ENCODE peak calls at places on chromosome 19, in seven cellular contexts. One of them, this sample, is unnamed.

GRCh38 chr19:56837492-56837891 is 3.0 kb downstream of the PEG3 start:
- DNase-seq in neural progenitor cell: no peak
- DNase-seq in ovary: peak; percentile 83
- DNase-seq in H9: no peak
- DNase-seq in AG04450: no peak
- DNase-seq in upper lobe of right lung: peak; percentile 82
- DNase-seq in tibial nerve: peak; percentile 45
- DNase-seq in this sample: no peak

GRCh38 chr19:18850560-18851375 is 19.0 kb downstream of the UPF1 start:
- DNase-seq in neural progenitor cell: no peak
- DNase-seq in ovary: peak; percentile 68
- DNase-seq in H9: no peak
- DNase-seq in AG04450: no peak
- DNase-seq in upper lobe of right lung: peak; percentile 58
- DNase-seq in tibial nerve: no peak
- DNase-seq in this sample: no peak

GRCh38 chr19:55447421-55448174 is 4.5 kb upstream of the SHISA7 start:
- DNase-seq in neural progenitor cell: peak; percentile 68
- DNase-seq in ovary: no peak
- DNase-seq in H9: no peak
- DNase-seq in AG04450: no peak
- DNase-seq in upper lobe of right lung: no peak
- DNase-seq in tibial nerve: no peak
- DNase-seq in this sample: no peak

GRCh38 chr19:10858204-10858828 is 10.1 kb downstream of the C19orf38 start:
- DNase-seq in neural progenitor cell: peak; percentile 72
- DNase-seq in ovary: no peak
- DNase-seq in H9: no peak
- DNase-seq in AG04450: no peak
- DNase-seq in upper lobe of right lung: no peak
- DNase-seq in tibial nerve: no peak
- DNase-seq in this sample: no peak

GRCh38 chr19:52520013-52520412 is 7.5 kb upstream of the ZNF808 start:
- DNase-seq in neural progenitor cell: peak; percentile 34
- DNase-seq in ovary: no peak
- DNase-seq in H9: peak; percentile 36
- DNase-seq in AG04450: no peak
- DNase-seq in upper lobe of right lung: no peak
- DNase-seq in tibial nerve: no peak
- DNase-seq in this sample: no peak

GRCh38 chr19:31340059-31341025 is 8.9 kb downstream of the TSHZ3 start:
- DNase-seq in neural progenitor cell: no peak
- DNase-seq in ovary: no peak
- DNase-seq in H9: peak; percentile 27
- DNase-seq in AG04450: no peak
- DNase-seq in upper lobe of right lung: no peak
- DNase-seq in tibial nerve: no peak
- DNase-seq in this sample: peak; percentile 8

GRCh38 chr19:9996541-9996940 is 13.8 kb downstream of the COL5A3 start:
- DNase-seq in neural progenitor cell: no peak
- DNase-seq in ovary: no peak
- DNase-seq in H9: no peak
- DNase-seq in AG04450: no peak
- DNase-seq in upper lobe of right lung: no peak
- DNase-seq in tibial nerve: no peak
- DNase-seq in this sample: no peak

GRCh38 chr19:10552596-10553053 is 8.9 kb downstream of the ATG4D start:
- DNase-seq in neural progenitor cell: no peak
- DNase-seq in ovary: no peak
- DNase-seq in H9: peak; percentile 85
- DNase-seq in AG04450: no peak
- DNase-seq in upper lobe of right lung: no peak
- DNase-seq in tibial nerve: no peak
- DNase-seq in this sample: no peak

GRCh38 chr19:35476149-35476548 is 14.1 kb downstream of the KRTDAP start:
- DNase-seq in neural progenitor cell: peak; percentile 35
- DNase-seq in ovary: no peak
- DNase-seq in H9: peak; percentile 62
- DNase-seq in AG04450: no peak
- DNase-seq in upper lobe of right lung: no peak
- DNase-seq in tibial nerve: no peak
- DNase-seq in this sample: no peak

GRCh38 chr19:45505151-45505995 is 1.9 kb upstream of the VASP start:
- DNase-seq in neural progenitor cell: no peak
- DNase-seq in ovary: no peak
- DNase-seq in H9: no peak
- DNase-seq in AG04450: no peak
- DNase-seq in upper lobe of right lung: no peak
- DNase-seq in tibial nerve: no peak
- DNase-seq in this sample: no peak

GRCh38 chr19:40283414-40284250 is 1.5 kb downstream of the AKT2 start:
- DNase-seq in neural progenitor cell: no peak
- DNase-seq in ovary: peak; percentile 44
- DNase-seq in H9: no peak
- DNase-seq in AG04450: no peak
- DNase-seq in upper lobe of right lung: no peak
- DNase-seq in tibial nerve: no peak
- DNase-seq in this sample: no peak

GRCh38 chr19:38733493-38734175 is 10.6 kb downstream of the CAPN12 start:
- DNase-seq in neural progenitor cell: no peak
- DNase-seq in ovary: peak; percentile 46
- DNase-seq in H9: peak; percentile 30
- DNase-seq in AG04450: no peak
- DNase-seq in upper lobe of right lung: peak; percentile 65
- DNase-seq in tibial nerve: no peak
- DNase-seq in this sample: no peak

GRCh38 chr19:27846944-27847343 is 1366.0 kb downstream of the UQCRFS1 start:
- DNase-seq in neural progenitor cell: no peak
- DNase-seq in ovary: no peak
- DNase-seq in H9: no peak
- DNase-seq in AG04450: no peak
- DNase-seq in upper lobe of right lung: no peak
- DNase-seq in tibial nerve: no peak
- DNase-seq in this sample: no peak
- H3K27ac ChIP-seq in neural progenitor cell: no peak overlapping the region
- H3K27ac ChIP-seq in ovary: no peak overlapping the region
- H3K27ac ChIP-seq in H9: no peak overlapping the region
- H3K27ac ChIP-seq in AG04450: no peak overlapping the region
- H3K27ac ChIP-seq in upper lobe of right lung: no peak overlapping the region
- H3K27ac ChIP-seq in tibial nerve: no peak overlapping the region
- H3K27ac ChIP-seq in this sample: no peak overlapping the region

GRCh38 chr19:43913383-43913782 is 21.7 kb downstream of the ZNF45 start:
- DNase-seq in neural progenitor cell: no peak
- DNase-seq in ovary: no peak
- DNase-seq in H9: no peak
- DNase-seq in AG04450: no peak
- DNase-seq in upper lobe of right lung: no peak
- DNase-seq in tibial nerve: no peak
- DNase-seq in this sample: no peak
- H3K9me3 ChIP-seq in neural progenitor cell: peaks cover 43% of the 10 kb centered on the region
- H3K9me3 ChIP-seq in ovary: peaks cover 58% of the 10 kb centered on the region
- H3K9me3 ChIP-seq in H9: peaks cover 71% of the 10 kb centered on the region
- H3K9me3 ChIP-seq in AG04450: peaks cover 27% of the 10 kb centered on the region
- H3K9me3 ChIP-seq in upper lobe of right lung: peaks cover 88% of the 10 kb centered on the region
- H3K9me3 ChIP-seq in tibial nerve: no peaks in the 10 kb centered on the region
- H3K9me3 ChIP-seq in this sample: peaks cover 100% of the 10 kb centered on the region

DNA sequence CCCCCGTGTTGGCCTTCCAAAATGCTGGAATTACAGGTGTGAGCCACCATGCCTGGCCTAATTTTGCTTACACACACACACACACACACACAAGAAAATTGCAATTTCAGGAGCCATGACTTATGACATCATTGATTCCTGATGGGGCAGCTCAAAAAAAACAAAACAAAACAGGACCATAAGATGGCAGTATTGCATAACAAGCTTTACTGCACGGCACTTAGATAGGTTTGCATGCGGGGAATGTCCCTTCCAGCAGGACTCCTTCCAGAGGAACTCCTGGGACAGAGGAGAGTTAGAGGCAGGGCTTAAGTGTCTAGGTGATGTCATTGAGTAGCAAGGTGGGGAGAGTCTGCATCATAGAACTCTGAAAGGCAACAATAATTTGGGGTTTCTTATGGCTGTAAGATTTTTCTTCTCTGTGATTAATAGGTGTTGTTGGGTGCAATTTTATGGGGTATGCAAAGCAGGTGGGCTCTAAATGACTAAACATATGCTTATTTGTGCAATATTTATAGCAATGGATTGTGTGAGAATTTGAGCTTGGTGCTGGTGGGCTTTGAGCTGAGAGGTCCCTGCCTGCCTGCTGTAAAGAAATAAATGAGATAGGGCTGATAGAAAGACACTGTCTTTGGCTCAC is 9.0 kb upstream of the ACSBG2 start:
- DNase-seq in neural progenitor cell: peak; percentile 55
- DNase-seq in ovary: no peak
- DNase-seq in H9: peak; percentile 50
- DNase-seq in AG04450: peak; percentile 23
- DNase-seq in upper lobe of right lung: no peak
- DNase-seq in tibial nerve: no peak
- DNase-seq in this sample: no peak
- TF ChIP-seq CTCF in neural progenitor cell: peak; percentile 45
- TF ChIP-seq CTCF in ovary: no peak
- TF ChIP-seq CTCF in H9: peak; percentile 53
- TF ChIP-seq CTCF in AG04450: peak; percentile 45
- TF ChIP-seq CTCF in upper lobe of right lung: no peak
- TF ChIP-seq CTCF in tibial nerve: no peak
- TF ChIP-seq CTCF in this sample: no peak

GRCh38 chr19:13507053-13507611 is 853 bp upstream of the CACNA1A start:
- DNase-seq in neural progenitor cell: peak; percentile 77
- DNase-seq in ovary: no peak
- DNase-seq in H9: peak; percentile 39
- DNase-seq in AG04450: no peak
- DNase-seq in upper lobe of right lung: no peak
- DNase-seq in tibial nerve: no peak
- DNase-seq in this sample: no peak

GRCh38 chr19:13506550-13506878 is 235 bp upstream of the CACNA1A start:
- DNase-seq in neural progenitor cell: peak; percentile 57
- DNase-seq in ovary: no peak
- DNase-seq in H9: no peak
- DNase-seq in AG04450: peak; percentile 26
- DNase-seq in upper lobe of right lung: no peak
- DNase-seq in tibial nerve: no peak
- DNase-seq in this sample: no peak

GRCh38 chr19:13503570-13504235 is 2.6 kb downstream of the CACNA1A start:
- DNase-seq in neural progenitor cell: no peak
- DNase-seq in ovary: no peak
- DNase-seq in H9: no peak
- DNase-seq in AG04450: no peak
- DNase-seq in upper lobe of right lung: no peak
- DNase-seq in tibial nerve: no peak
- DNase-seq in this sample: no peak

GRCh38 chr19:13505761-13506549 is at the start of gene CACNA1A:
- DNase-seq in neural progenitor cell: peak; percentile 83
- DNase-seq in ovary: no peak
- DNase-seq in H9: peak; percentile 46
- DNase-seq in AG04450: no peak
- DNase-seq in upper lobe of right lung: no peak
- DNase-seq in tibial nerve: no peak
- DNase-seq in this sample: no peak

GRCh38 chr19:13505164-13505695 is 1.0 kb downstream of the CACNA1A start:
- DNase-seq in neural progenitor cell: no peak
- DNase-seq in ovary: no peak
- DNase-seq in H9: no peak
- DNase-seq in AG04450: no peak
- DNase-seq in upper lobe of right lung: no peak
- DNase-seq in tibial nerve: no peak
- DNase-seq in this sample: no peak
- H3K27ac ChIP-seq in neural progenitor cell: no peak overlapping the region
- H3K27ac ChIP-seq in ovary: no peak overlapping the region
- H3K27ac ChIP-seq in H9: no peak overlapping the region
- H3K27ac ChIP-seq in AG04450: no peak overlapping the region
- H3K27ac ChIP-seq in upper lobe of right lung: no peak overlapping the region
- H3K27ac ChIP-seq in tibial nerve: no peak overlapping the region
- H3K27ac ChIP-seq in this sample: no peak overlapping the region

DNA sequence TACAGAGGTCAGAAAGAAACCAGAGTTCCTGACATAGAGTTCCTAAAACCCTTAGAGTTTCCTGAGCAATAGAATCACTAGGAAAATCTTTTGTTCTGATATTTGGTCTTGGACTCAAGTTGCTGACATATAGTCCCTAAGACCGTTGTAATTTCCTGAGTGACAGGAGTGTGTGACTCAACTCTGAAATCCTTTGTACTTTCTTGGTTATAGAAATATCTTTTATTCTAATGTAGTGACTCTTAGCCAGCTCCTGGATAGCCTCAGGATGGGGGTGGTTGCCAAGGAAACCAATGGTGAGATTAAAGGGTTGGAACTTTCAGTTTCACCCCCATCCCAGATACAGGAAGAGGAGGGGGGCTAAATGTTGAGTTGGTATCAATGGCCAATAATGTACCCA is 41.9 kb downstream of the MBD3L2B start:
- DNase-seq in neural progenitor cell: no peak
- DNase-seq in ovary: no peak
- DNase-seq in H9: no peak
- DNase-seq in AG04450: no peak
- DNase-seq in upper lobe of right lung: no peak
- DNase-seq in tibial nerve: no peak
- DNase-seq in this sample: no peak
- H3K9me3 ChIP-seq in neural progenitor cell: peaks cover 32% of the 10 kb centered on the region
- H3K9me3 ChIP-seq in ovary: peaks cover 4% of the 10 kb centered on the region
- H3K9me3 ChIP-seq in H9: peaks cover 87% of the 10 kb centered on the region
- H3K9me3 ChIP-seq in AG04450: peaks cover 20% of the 10 kb centered on the region
- H3K9me3 ChIP-seq in upper lobe of right lung: peaks cover 16% of the 10 kb centered on the region
- H3K9me3 ChIP-seq in tibial nerve: no peaks in the 10 kb centered on the region
- H3K9me3 ChIP-seq in this sample: peaks cover 29% of the 10 kb centered on the region

DNA sequence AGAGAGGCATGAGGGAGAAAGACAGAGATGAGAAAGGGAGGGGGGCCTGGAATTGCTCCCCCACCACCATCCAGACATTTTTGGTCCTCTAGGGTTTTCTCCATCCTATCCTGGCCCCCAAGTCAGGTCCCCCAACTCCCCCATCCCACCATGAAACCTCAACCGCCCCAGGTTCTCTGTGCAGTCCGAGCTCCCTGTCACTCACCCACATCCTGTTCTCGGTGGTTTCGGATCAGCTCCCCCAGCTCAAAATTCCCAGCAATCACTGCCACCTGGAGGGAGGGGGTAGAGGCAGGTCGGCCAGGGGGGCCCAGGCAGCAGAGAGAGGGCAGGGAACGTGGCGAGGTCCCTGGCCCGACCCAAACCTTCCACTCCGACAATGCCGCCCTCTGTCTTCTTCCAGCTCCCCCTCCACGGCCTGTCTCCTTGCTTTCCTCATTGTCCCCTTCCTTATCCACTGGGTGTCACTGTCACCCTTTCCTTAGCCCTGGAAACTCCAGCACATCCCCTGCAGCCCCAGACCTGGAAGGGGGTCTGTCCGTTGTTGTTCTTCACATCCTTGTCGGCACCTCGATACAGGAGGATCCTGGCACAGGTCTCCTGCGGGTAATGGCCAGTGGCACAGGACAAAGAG is 15.6 kb downstream of the SHANK1 start:
- DNase-seq in neural progenitor cell: peak; percentile 58
- DNase-seq in ovary: no peak
- DNase-seq in H9: peak; percentile 71
- DNase-seq in AG04450: no peak
- DNase-seq in upper lobe of right lung: no peak
- DNase-seq in tibial nerve: no peak
- DNase-seq in this sample: no peak
- TF ChIP-seq CTCF in neural progenitor cell: peak; percentile 50
- TF ChIP-seq CTCF in ovary: no peak
- TF ChIP-seq CTCF in H9: peak; percentile 59
- TF ChIP-seq CTCF in AG04450: no peak
- TF ChIP-seq CTCF in upper lobe of right lung: no peak
- TF ChIP-seq CTCF in tibial nerve: no peak
- TF ChIP-seq CTCF in this sample: no peak